ENCODE peak calls at places on chromosomes 11 and 22, in ten cellular contexts. P is suprapubic skin, M is transverse colon, Y is SK-N-SH, A is ovary, H is tibial nerve, J is A549, R is HepG2, Z is K562, S is sigmoid colon. E is an unnamed sample. For H3K4me1, the result is how much of the 10 kb centered on the place peaks cover.

GRCh38 chr11:83019888-83020579 is 51.7 kb downstream of the RAB30 start:
- DNase-seq in P (no peak), A (no peak), M (peak), H (no peak), S (no peak), Y (no peak), R (no peak), J (no peak), Z (no peak), E (peak)

GRCh38 chr11:99419991-99420390 is 399.2 kb downstream of the CNTN5 start:
- DNase-seq in M (no peak), Z (no peak), J (no peak), Y (no peak), A (no peak), S (no peak), H (no peak), R (no peak), P (no peak), E (no peak)

GRCh38 chr22:36763576-36763975 is 12.3 kb downstream of the IFT27 start:
- DNase-seq in P (peak), A (no peak), Z (no peak), J (no peak), R (no peak), M (no peak), S (peak), H (no peak), Y (no peak), E (peak)

GRCh38 chr22:33919591-33920501 is at the start of gene LARGE1:
- DNase-seq in M (peak), J (peak), Y (peak), S (peak), P (peak), H (peak), R (peak), A (peak), Z (peak), E (peak)

GRCh38 chr11:78045851-78046485 is 17.7 kb upstream of the THRSP start:
- DNase-seq in A (peak), Y (peak), M (peak), H (peak), Z (peak), R (peak), J (peak), P (peak), S (peak), E (peak)

GRCh38 chr11:47185305-47186075 is 744 bp downstream of the PACSIN3 start:
- DNase-seq in Z (no peak), Y (peak), S (peak), J (no peak), R (peak), H (no peak), P (no peak), M (peak), A (peak), E (peak)

GRCh38 chr11:111777094-111778046 is 11.2 kb upstream of the PPP2R1B start:
- DNase-seq in Z (peak), A (no peak), Y (peak), S (no peak), P (no peak), R (peak), H (no peak), J (peak), M (no peak), E (no peak)

GRCh38 chr11:95922536-95923440 is 1.1 kb downstream of the MTMR2 start:
- DNase-seq in H (no peak), Y (no peak), P (no peak), J (no peak), S (no peak), M (no peak), Z (no peak), R (no peak), A (no peak), E (no peak)

GRCh38 chr11:123145220-123145619 is 49.8 kb downstream of the CLMP start:
- DNase-seq in M (no peak), R (peak), A (peak), H (no peak), S (no peak), P (no peak), Z (no peak), Y (peak), J (peak), E (no peak)

GRCh38 chr11:22539851-22540376 is 85.7 kb downstream of the FANCF start:
- DNase-seq in Z (no peak), J (no peak), R (peak), S (no peak), P (no peak), Y (peak), M (no peak), H (no peak), A (no peak), E (no peak)

GRCh38 chr11:115928811-115929210 is 424.6 kb upstream of the CADM1 start:
- DNase-seq in H (no peak), Z (no peak), S (no peak), P (no peak), R (no peak), J (no peak), M (no peak), Y (no peak), A (no peak), E (no peak)

GRCh38 chr11:57761301-57762234 is at the start of gene CTNND1:
- DNase-seq in J (peak), P (peak), A (peak), R (peak), Y (peak), H (peak), S (peak), M (peak), Z (peak), E (peak)

GRCh38 chr11:69108030-69108429 is 47.7 kb upstream of the SMIM38 start:
- DNase-seq in R (no peak), H (no peak), M (no peak), Z (no peak), J (no peak), A (no peak), Y (no peak), S (no peak), P (no peak), E (no peak)

GRCh38 chr22:24486501-24486921 is 8.6 kb upstream of the UPB1 start:
- DNase-seq in P (no peak), Y (no peak), M (no peak), Z (no peak), J (peak), S (no peak), A (no peak), H (no peak), R (peak), E (no peak)

GRCh38 chr11:60265373-60266214 is 14.9 kb upstream of the MS4A4A start:
- DNase-seq in M (no peak), J (peak), A (no peak), R (peak), P (no peak), Z (peak), S (no peak), H (no peak), Y (peak), E (no peak)

GRCh38 chr11:111419641-111420327 is 40.7 kb upstream of the POU2AF1 start:
- DNase-seq in P (no peak), Z (no peak), H (no peak), Y (no peak), A (no peak), S (peak), M (no peak), J (no peak), R (no peak), E (peak)

GRCh38 chr11:63767415-63768231 is 952 bp downstream of the ZFTA start:
- DNase-seq in H (peak), A (peak), M (peak), Y (peak), P (no peak), R (peak), Z (peak), S (peak), J (peak), E (no peak)

GRCh38 chr22:28346308-28346707 is 333.3 kb downstream of the TTC28 start:
- DNase-seq in Y (no peak), A (no peak), J (no peak), H (no peak), P (no peak), R (no peak), S (no peak), M (no peak), Z (no peak), E (no peak)
- H3K4me1 ChIP-seq in Y (under half), A (under half), J (under half), H (under half), P (under half), R (under half), S (under half), M (under half), Z (under half), E (under half)

DNA sequence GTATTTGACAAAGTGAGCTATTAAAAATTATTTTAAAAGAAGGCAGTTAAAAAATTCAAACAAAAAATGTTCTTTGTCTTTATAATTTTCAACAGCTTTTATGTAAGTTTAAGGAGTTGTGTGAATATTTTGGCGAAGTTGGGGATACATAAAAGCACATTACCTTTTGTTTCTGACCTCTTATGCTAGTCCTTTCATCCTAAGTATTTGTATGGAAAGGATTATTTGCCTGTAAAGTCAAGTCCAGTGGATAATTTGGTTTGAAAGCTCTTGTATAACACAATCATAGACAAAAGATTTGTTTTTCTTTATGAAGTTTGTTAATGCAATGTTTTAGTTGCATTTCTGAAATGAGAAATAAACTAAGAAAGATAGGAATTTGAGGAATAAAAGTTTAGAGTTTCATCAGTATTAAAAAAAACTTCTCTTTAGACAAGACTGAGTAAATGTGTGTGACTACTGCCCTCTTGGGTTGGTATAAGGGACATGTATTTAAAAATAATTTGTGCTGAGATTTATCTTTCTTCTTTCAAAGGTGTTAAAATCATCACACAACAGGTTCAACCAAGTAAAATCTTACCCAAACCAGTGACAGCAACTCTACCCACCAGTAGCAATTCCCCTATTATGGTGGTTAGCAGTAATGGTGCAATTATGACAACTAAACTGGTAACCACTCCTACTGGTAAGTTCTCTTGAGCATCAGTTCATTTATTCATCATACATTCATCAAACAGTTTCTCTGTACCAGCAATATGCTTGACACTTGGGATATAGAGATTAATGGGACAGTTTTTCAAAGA is 68.2 kb downstream of the EMSY start:
- DNase-seq in A (no peak), S (no peak), R (no peak), M (no peak), Y (peak), Z (no peak), H (no peak), P (no peak), J (no peak), E (no peak)
- TF ChIP-seq EP300 in A (no peak), S (no peak), R (no peak), M (no peak), Y (no peak), Z (no peak), H (no peak), P (no peak), J (no peak), E (no peak)

DNA sequence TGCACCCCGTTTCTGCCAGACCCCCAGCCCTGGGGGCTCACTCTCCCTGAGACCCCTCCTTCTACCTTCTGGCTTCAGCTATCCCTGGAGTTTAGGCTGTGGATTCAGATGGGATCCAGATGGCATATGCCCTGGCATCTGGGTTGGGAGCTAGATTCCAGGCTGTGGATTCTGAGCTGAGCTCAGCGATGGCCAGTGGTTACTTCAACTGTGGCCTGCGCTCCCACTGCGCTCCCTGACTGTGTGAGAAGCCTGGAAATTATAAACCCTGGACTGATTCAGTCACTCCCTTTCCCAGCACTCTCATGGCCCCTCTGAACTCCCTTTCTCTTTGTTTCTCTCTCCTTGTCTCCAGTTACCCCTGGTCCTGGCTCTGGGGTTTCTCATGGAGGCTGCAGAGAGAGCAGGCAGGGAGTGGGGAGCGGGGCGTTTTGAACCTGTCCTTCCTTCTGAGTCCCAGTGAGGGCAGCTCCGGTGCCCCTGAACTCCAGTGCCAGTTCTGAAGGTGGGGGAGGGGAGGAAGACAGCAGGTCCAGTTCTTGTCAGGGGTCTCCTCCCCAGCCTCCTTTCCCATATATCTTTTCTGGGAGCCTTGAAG is 4.8 kb downstream of the ARHGEF17 start:
- DNase-seq in M (no peak), Y (peak), S (peak), H (no peak), A (no peak), J (no peak), Z (no peak), P (no peak), R (no peak), E (no peak)
- H3K4me1 ChIP-seq in M (under half), Y (half or more), S (half or more), H (under half), A (half or more), J (under half), Z (under half), P (half or more), R (half or more), E (half or more)

GRCh38 chr11:21421930-21422329 is 752.5 kb downstream of the NELL1 start:
- DNase-seq in Z (no peak), P (no peak), Y (no peak), S (no peak), A (no peak), R (no peak), H (no peak), J (no peak), M (no peak), E (no peak)

GRCh38 chr11:21426931-21427330 is 757.5 kb downstream of the NELL1 start:
- DNase-seq in Z (no peak), J (no peak), P (no peak), A (no peak), Y (no peak), H (no peak), R (no peak), S (no peak), M (no peak), E (no peak)

GRCh38 chr11:21429401-21429800 is 760.0 kb downstream of the NELL1 start:
- DNase-seq in A (no peak), R (no peak), Y (no peak), Z (no peak), M (no peak), S (no peak), H (no peak), P (no peak), J (no peak), E (no peak)

GRCh38 chr11:21430532-21430931 is 761.1 kb downstream of the NELL1 start:
- DNase-seq in H (no peak), J (no peak), Y (no peak), R (no peak), S (no peak), M (no peak), A (no peak), Z (no peak), P (no peak), E (no peak)

GRCh38 chr11:21427750-21428149 is 758.4 kb downstream of the NELL1 start:
- DNase-seq in J (no peak), R (no peak), Z (no peak), P (no peak), M (no peak), Y (no peak), H (no peak), S (no peak), A (no peak), E (no peak)
- TF ChIP-seq EP300 in J (no peak), R (no peak), Z (no peak), P (no peak), M (no peak), Y (no peak), H (no peak), S (no peak), A (no peak), E (no peak)

GRCh38 chr11:35084817-35085424 is 54.0 kb upstream of the CD44 start:
- DNase-seq in S (no peak), P (no peak), Z (no peak), H (no peak), R (no peak), A (no peak), J (no peak), M (no peak), Y (no peak), E (no peak)
- H3K4me1 ChIP-seq in S (under half), P (half or more), Z (under half), H (under half), R (under half), A (under half), J (under half), M (under half), Y (under half), E (under half)

DNA sequence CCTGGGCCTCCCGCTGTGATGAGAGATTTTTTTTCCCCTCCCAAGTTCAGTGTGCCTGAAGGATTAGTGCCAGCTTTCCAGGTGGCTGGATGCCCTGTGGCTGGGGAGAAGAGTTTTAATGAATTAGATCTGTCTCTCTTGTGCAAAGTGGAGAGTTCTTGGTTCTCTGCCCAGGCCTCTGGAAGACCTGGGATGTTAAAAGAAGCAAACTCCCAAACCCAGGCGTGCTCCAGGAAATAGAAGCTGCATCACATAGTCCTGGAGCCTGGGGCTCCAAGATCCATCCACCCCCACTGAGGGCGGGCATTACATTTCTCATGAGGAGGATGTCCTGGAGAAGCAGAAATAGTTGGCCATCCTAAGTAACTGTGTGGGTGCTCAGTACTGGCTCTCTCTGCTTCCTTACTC is 30.6 kb downstream of the SDHAF2 start:
- DNase-seq in H (peak), S (peak), A (no peak), Z (no peak), M (no peak), R (no peak), Y (no peak), P (no peak), J (no peak), E (no peak)
- TF ChIP-seq EP300 in H (no peak), S (no peak), A (no peak), Z (no peak), M (no peak), R (no peak), Y (no peak), P (no peak), J (no peak), E (no peak)

DNA sequence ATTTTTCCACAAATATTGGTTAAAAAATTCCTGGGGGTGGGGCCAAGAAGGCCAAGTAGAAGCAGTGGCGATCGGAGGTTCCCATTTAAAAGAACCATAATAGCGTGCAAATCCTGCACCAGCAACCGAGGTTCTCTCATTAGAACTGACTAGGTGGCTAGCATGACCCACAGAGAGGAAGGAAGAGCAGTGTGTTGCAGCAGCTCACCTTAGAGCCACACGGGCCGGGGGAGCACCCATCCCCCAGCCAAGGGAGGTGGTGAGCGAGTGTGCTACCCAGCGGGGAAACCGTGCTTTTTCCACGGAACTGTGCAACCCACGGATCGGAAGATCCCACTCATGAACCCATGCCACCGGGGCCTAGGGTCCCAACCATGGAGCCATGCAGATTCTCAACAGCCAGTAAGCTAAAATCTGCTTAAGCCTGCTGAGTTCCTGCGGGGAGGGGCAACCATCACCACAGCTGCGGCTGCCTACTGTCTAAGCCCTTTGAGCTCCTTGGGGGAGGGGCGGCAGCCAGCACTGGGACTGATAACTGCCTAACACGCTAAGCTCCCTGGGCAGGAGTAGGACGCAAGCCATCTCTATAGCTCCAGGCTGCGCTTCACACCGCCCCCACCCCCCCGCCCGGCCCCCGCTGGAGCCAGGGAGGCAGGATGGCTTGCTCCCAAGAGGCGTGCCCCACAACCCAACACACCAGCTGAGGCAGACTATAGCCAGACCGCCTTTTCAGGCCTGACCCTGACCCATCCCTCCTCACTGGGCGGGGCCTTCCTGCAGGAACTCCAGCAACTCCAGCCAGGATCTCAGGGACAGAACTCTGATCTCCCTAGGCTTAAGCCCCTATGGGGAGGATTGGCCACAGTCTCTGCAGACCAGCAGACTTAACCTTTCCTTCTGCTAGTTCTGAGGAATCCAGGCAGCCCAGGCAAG is 20.9 kb upstream of the HTATIP2 start:
- DNase-seq in J (no peak), R (peak), Z (no peak), A (no peak), P (no peak), Y (no peak), S (no peak), H (no peak), M (no peak), E (no peak)
- H3K4me1 ChIP-seq in J (under half), R (under half), Z (under half), A (under half), P (under half), Y (under half), S (under half), H (under half), M (under half), E (under half)

E was measured in stomach.